ENCODE peak calls at places on chromosomes 12 and 14, in five cellular contexts. V is hepatocyte, E is head of caudate nucleus, M is nephron progenitor cell, Y is breast epithelium. W is an unnamed sample.

GRCh38 chr12:105357162-105357691 is 26.7 kb downstream of the C12orf75 start:
- DNase-seq in V (peak), E (no peak), M (no peak), Y (no peak), W (no peak)

GRCh38 chr12:80100566-80100965 is 1.2 kb downstream of the OTOGL start:
- DNase-seq in V (no peak), E (no peak), M (no peak), Y (no peak), W (no peak)

GRCh38 chr14:39291739-39292138 is 58.0 kb downstream of the MIA2 start:
- DNase-seq in V (no peak), E (no peak), M (no peak), Y (no peak), W (no peak)

GRCh38 chr12:83318386-83318971 is 631.8 kb downstream of the TMTC2 start:
- DNase-seq in V (no peak), E (no peak), M (no peak), Y (no peak), W (no peak)

GRCh38 chr12:60279224-60279623 is 683.4 kb downstream of the SLC16A7 start:
- DNase-seq in V (no peak), E (no peak), M (no peak), Y (no peak), W (no peak)

GRCh38 chr14:81981311-81981675 is 447.6 kb upstream of the SEL1L start:
- DNase-seq in V (no peak), E (no peak), M (no peak), Y (no peak), W (no peak)

GRCh38 chr12:6752181-6752930 is 585 bp downstream of the MLF2 start:
- DNase-seq in V (peak), E (peak), M (peak), Y (peak), W (no peak)

GRCh38 chr12:6061661-6062060 is 62.8 kb downstream of the VWF start:
- DNase-seq in V (no peak), E (no peak), M (no peak), Y (no peak), W (no peak)

GRCh38 chr14:54348001-54348611 is 48.7 kb upstream of the CDKN3 start:
- DNase-seq in V (peak), E (peak), M (peak), Y (no peak), W (no peak)

GRCh38 chr12:77256924-77257323 is 191.6 kb upstream of the E2F7 start:
- DNase-seq in V (no peak), E (no peak), M (no peak), Y (no peak), W (no peak)

GRCh38 chr12:89833337-89834252 is 125.0 kb upstream of the ATP2B1 start:
- DNase-seq in V (no peak), E (no peak), M (no peak), Y (no peak), W (no peak)

GRCh38 chr12:81270385-81270784 is 192.5 kb downstream of the ACSS3 start:
- DNase-seq in V (no peak), E (no peak), M (no peak), Y (no peak), W (no peak)

GRCh38 chr12:69998922-69999321 is 173.9 kb downstream of the MYRFL start:
- DNase-seq in V (no peak), E (no peak), M (no peak), Y (no peak), W (no peak)

GRCh38 chr12:56897844-56898341 is 36.3 kb downstream of the SDR9C7 start:
- DNase-seq in V (no peak), E (no peak), M (no peak), Y (no peak), W (no peak)

GRCh38 chr14:31261859-31262739 is 54.5 kb upstream of the HECTD1 start:
- DNase-seq in V (peak), E (no peak), M (no peak), Y (peak), W (peak)

GRCh38 chr12:123106640-123107359 is 44.1 kb downstream of the PITPNM2 start:
- DNase-seq in V (no peak), E (no peak), M (no peak), Y (no peak), W (no peak)

GRCh38 chr14:44112774-44113460 is 394.2 kb downstream of the FSCB start:
- DNase-seq in V (no peak), E (no peak), M (no peak), Y (no peak), W (no peak)

GRCh38 chr14:73255005-73255400 is 17.7 kb downstream of the PAPLN start:
- DNase-seq in V (no peak), E (no peak), M (no peak), Y (no peak), W (no peak)

GRCh38 chr12:121050725-121051124 is 11.7 kb upstream of the OASL start:
- DNase-seq in V (no peak), E (peak), M (no peak), Y (no peak), W (no peak)

GRCh38 chr12:109723311-109723791 is 9.7 kb downstream of the FAM222A start:
- DNase-seq in V (no peak), E (peak), M (no peak), Y (peak), W (no peak)

GRCh38 chr12:52081263-52081733 is 1.8 kb downstream of the SMIM41 start:
- DNase-seq in V (no peak), E (no peak), M (no peak), Y (no peak), W (no peak)

GRCh38 chr12:50242751-50243191 is 40.5 kb downstream of the LIMA1 start:
- DNase-seq in V (no peak), E (no peak), M (no peak), Y (no peak), W (no peak)

GRCh38 chr14:92670177-92670576 is 78.2 kb downstream of the LGMN start:
- DNase-seq in V (no peak), E (no peak), M (no peak), Y (no peak), W (no peak)

GRCh38 chr12:11513288-11513687 is 117.9 kb upstream of the PRB2 start:
- DNase-seq in V (no peak), E (no peak), M (no peak), Y (no peak), W (no peak)

GRCh38 chr12:32125455-32126084 is 18.9 kb downstream of the BICD1 start:
- DNase-seq in V (no peak), E (no peak), M (no peak), Y (no peak), W (no peak)

W was measured in ecto neural progenitor cell.